ENCODE peak calls at places on chromosome 19, in seven cellular contexts. One of them, this sample, is unnamed. For H3K27me3, the result is how much of the 10 kb centered on the place peaks cover.

GRCh38 chr19:7748756-7749155 is 1.4 kb upstream of the CD209 start:
- DNase-seq in endodermal cell: peak
- DNase-seq in CD8-positive, alpha-beta T cell: no peak
- DNase-seq in transverse colon: no peak
- DNase-seq in left ventricle myocardium inferior: no peak
- DNase-seq in adrenal gland: peak
- DNase-seq in IMR-90: peak
- DNase-seq in this sample: peak

GRCh38 chr19:1042689-1043511 is 3.0 kb downstream of the ABCA7 start:
- DNase-seq in endodermal cell: peak
- DNase-seq in CD8-positive, alpha-beta T cell: no peak
- DNase-seq in transverse colon: peak
- DNase-seq in left ventricle myocardium inferior: no peak
- DNase-seq in adrenal gland: no peak
- DNase-seq in IMR-90: no peak
- DNase-seq in this sample: no peak

GRCh38 chr19:46344363-46344762 is 2.5 kb upstream of the PPP5C start:
- DNase-seq in endodermal cell: no peak
- DNase-seq in CD8-positive, alpha-beta T cell: no peak
- DNase-seq in transverse colon: no peak
- DNase-seq in left ventricle myocardium inferior: no peak
- DNase-seq in adrenal gland: no peak
- DNase-seq in IMR-90: no peak
- DNase-seq in this sample: no peak

GRCh38 chr19:19489804-19490204 is 25.5 kb downstream of the TSSK6 start:
- DNase-seq in endodermal cell: peak
- DNase-seq in CD8-positive, alpha-beta T cell: no peak
- DNase-seq in transverse colon: no peak
- DNase-seq in left ventricle myocardium inferior: no peak
- DNase-seq in adrenal gland: no peak
- DNase-seq in IMR-90: no peak
- DNase-seq in this sample: no peak

GRCh38 chr19:33684550-33685303 is 63.0 kb downstream of the CHST8 start:
- DNase-seq in endodermal cell: no peak
- DNase-seq in CD8-positive, alpha-beta T cell: no peak
- DNase-seq in transverse colon: no peak
- DNase-seq in left ventricle myocardium inferior: no peak
- DNase-seq in adrenal gland: peak
- DNase-seq in IMR-90: no peak
- DNase-seq in this sample: no peak

GRCh38 chr19:11260996-11261395 is 1.3 kb downstream of the DOCK6 start:
- DNase-seq in endodermal cell: no peak
- DNase-seq in CD8-positive, alpha-beta T cell: no peak
- DNase-seq in transverse colon: no peak
- DNase-seq in left ventricle myocardium inferior: no peak
- DNase-seq in adrenal gland: no peak
- DNase-seq in IMR-90: no peak
- DNase-seq in this sample: no peak

GRCh38 chr19:31666126-31666525 is 316.9 kb upstream of the TSHZ3 start:
- DNase-seq in endodermal cell: no peak
- DNase-seq in CD8-positive, alpha-beta T cell: no peak
- DNase-seq in transverse colon: no peak
- DNase-seq in left ventricle myocardium inferior: no peak
- DNase-seq in adrenal gland: no peak
- DNase-seq in IMR-90: no peak
- DNase-seq in this sample: no peak

GRCh38 chr19:39943586-39943985 is 9.2 kb upstream of the FCGBP start:
- DNase-seq in endodermal cell: no peak
- DNase-seq in CD8-positive, alpha-beta T cell: no peak
- DNase-seq in transverse colon: peak
- DNase-seq in left ventricle myocardium inferior: no peak
- DNase-seq in adrenal gland: no peak
- DNase-seq in IMR-90: no peak
- DNase-seq in this sample: no peak

GRCh38 chr19:6127716-6128335 is 7.6 kb upstream of the ACSBG2 start:
- DNase-seq in endodermal cell: no peak
- DNase-seq in CD8-positive, alpha-beta T cell: no peak
- DNase-seq in transverse colon: no peak
- DNase-seq in left ventricle myocardium inferior: no peak
- DNase-seq in adrenal gland: no peak
- DNase-seq in IMR-90: peak
- DNase-seq in this sample: peak

GRCh38 chr19:4519521-4520277 is 1.4 kb upstream of the PLIN4 start:
- DNase-seq in endodermal cell: no peak
- DNase-seq in CD8-positive, alpha-beta T cell: no peak
- DNase-seq in transverse colon: peak
- DNase-seq in left ventricle myocardium inferior: peak
- DNase-seq in adrenal gland: no peak
- DNase-seq in IMR-90: no peak
- DNase-seq in this sample: no peak

GRCh38 chr19:29375429-29376093 is 150.2 kb upstream of the VSTM2B start:
- DNase-seq in endodermal cell: peak
- DNase-seq in CD8-positive, alpha-beta T cell: no peak
- DNase-seq in transverse colon: no peak
- DNase-seq in left ventricle myocardium inferior: no peak
- DNase-seq in adrenal gland: peak
- DNase-seq in IMR-90: no peak
- DNase-seq in this sample: no peak

GRCh38 chr19:4988770-4989251 is 19.9 kb downstream of the KDM4B start:
- DNase-seq in endodermal cell: peak
- DNase-seq in CD8-positive, alpha-beta T cell: no peak
- DNase-seq in transverse colon: peak
- DNase-seq in left ventricle myocardium inferior: peak
- DNase-seq in adrenal gland: peak
- DNase-seq in IMR-90: peak
- DNase-seq in this sample: peak

GRCh38 chr19:18202759-18203407 is 959 bp downstream of the RAB3A start:
- DNase-seq in endodermal cell: peak
- DNase-seq in CD8-positive, alpha-beta T cell: peak
- DNase-seq in transverse colon: peak
- DNase-seq in left ventricle myocardium inferior: no peak
- DNase-seq in adrenal gland: peak
- DNase-seq in IMR-90: no peak
- DNase-seq in this sample: no peak

GRCh38 chr19:4803736-4804695 is 12.5 kb downstream of the FEM1A start:
- DNase-seq in endodermal cell: peak
- DNase-seq in CD8-positive, alpha-beta T cell: peak
- DNase-seq in transverse colon: peak
- DNase-seq in left ventricle myocardium inferior: no peak
- DNase-seq in adrenal gland: peak
- DNase-seq in IMR-90: peak
- DNase-seq in this sample: peak

GRCh38 chr19:10643968-10644290 is 10.2 kb upstream of the ILF3 start:
- DNase-seq in endodermal cell: peak
- DNase-seq in CD8-positive, alpha-beta T cell: no peak
- DNase-seq in transverse colon: no peak
- DNase-seq in left ventricle myocardium inferior: no peak
- DNase-seq in adrenal gland: no peak
- DNase-seq in IMR-90: no peak
- DNase-seq in this sample: no peak

GRCh38 chr19:40803170-40803856 is 4.3 kb downstream of the EGLN2 start:
- DNase-seq in endodermal cell: no peak
- DNase-seq in CD8-positive, alpha-beta T cell: no peak
- DNase-seq in transverse colon: no peak
- DNase-seq in left ventricle myocardium inferior: no peak
- DNase-seq in adrenal gland: no peak
- DNase-seq in IMR-90: no peak
- DNase-seq in this sample: no peak

GRCh38 chr19:7191946-7192691 is 102.1 kb downstream of the INSR start:
- DNase-seq in endodermal cell: no peak
- DNase-seq in CD8-positive, alpha-beta T cell: peak
- DNase-seq in transverse colon: peak
- DNase-seq in left ventricle myocardium inferior: no peak
- DNase-seq in adrenal gland: no peak
- DNase-seq in IMR-90: no peak
- DNase-seq in this sample: no peak

GRCh38 chr19:30268601-30269000 is 103.6 kb upstream of the ZNF536 start:
- DNase-seq in endodermal cell: no peak
- DNase-seq in CD8-positive, alpha-beta T cell: no peak
- DNase-seq in transverse colon: no peak
- DNase-seq in left ventricle myocardium inferior: no peak
- DNase-seq in adrenal gland: no peak
- DNase-seq in IMR-90: no peak
- DNase-seq in this sample: no peak

GRCh38 chr19:21569497-21569870 is 64.1 kb downstream of the ZNF429 start:
- DNase-seq in endodermal cell: no peak
- DNase-seq in CD8-positive, alpha-beta T cell: peak
- DNase-seq in transverse colon: peak
- DNase-seq in left ventricle myocardium inferior: peak
- DNase-seq in adrenal gland: peak
- DNase-seq in IMR-90: no peak
- DNase-seq in this sample: no peak

GRCh38 chr19:8567522-8568172 is 9.6 kb downstream of the MYO1F start:
- DNase-seq in endodermal cell: no peak
- DNase-seq in CD8-positive, alpha-beta T cell: no peak
- DNase-seq in transverse colon: peak
- DNase-seq in left ventricle myocardium inferior: peak
- DNase-seq in adrenal gland: no peak
- DNase-seq in IMR-90: no peak
- DNase-seq in this sample: no peak

GRCh38 chr19:53903055-53903680 is 5.9 kb upstream of the CACNG7 start:
- DNase-seq in endodermal cell: peak
- DNase-seq in CD8-positive, alpha-beta T cell: no peak
- DNase-seq in transverse colon: no peak
- DNase-seq in left ventricle myocardium inferior: no peak
- DNase-seq in adrenal gland: no peak
- DNase-seq in IMR-90: peak
- DNase-seq in this sample: no peak

GRCh38 chr19:16076958-16077611 is 790 bp downstream of the TPM4 start:
- DNase-seq in endodermal cell: peak
- DNase-seq in CD8-positive, alpha-beta T cell: no peak
- DNase-seq in transverse colon: peak
- DNase-seq in left ventricle myocardium inferior: peak
- DNase-seq in adrenal gland: no peak
- DNase-seq in IMR-90: no peak
- DNase-seq in this sample: peak

GRCh38 chr19:54133312-54133956 is 4.1 kb upstream of the CNOT3 start:
- DNase-seq in endodermal cell: peak
- DNase-seq in CD8-positive, alpha-beta T cell: no peak
- DNase-seq in transverse colon: no peak
- DNase-seq in left ventricle myocardium inferior: no peak
- DNase-seq in adrenal gland: peak
- DNase-seq in IMR-90: no peak
- DNase-seq in this sample: no peak

GRCh38 chr19:4278926-4279529 is at the start of gene SHD:
- DNase-seq in endodermal cell: peak
- DNase-seq in CD8-positive, alpha-beta T cell: no peak
- DNase-seq in transverse colon: no peak
- DNase-seq in left ventricle myocardium inferior: no peak
- DNase-seq in adrenal gland: no peak
- DNase-seq in IMR-90: no peak
- DNase-seq in this sample: no peak

GRCh38 chr19:5048091-5048726 is 79.3 kb downstream of the KDM4B start:
- DNase-seq in endodermal cell: peak
- DNase-seq in CD8-positive, alpha-beta T cell: peak
- DNase-seq in transverse colon: peak
- DNase-seq in left ventricle myocardium inferior: peak
- DNase-seq in adrenal gland: peak
- DNase-seq in IMR-90: peak
- DNase-seq in this sample: peak

GRCh38 chr19:22604571-22605274 is 29.4 kb upstream of the ZNF492 start:
- DNase-seq in endodermal cell: no peak
- DNase-seq in CD8-positive, alpha-beta T cell: no peak
- DNase-seq in transverse colon: no peak
- DNase-seq in left ventricle myocardium inferior: no peak
- DNase-seq in adrenal gland: no peak
- DNase-seq in IMR-90: no peak
- DNase-seq in this sample: no peak

GRCh38 chr19:40253611-40254092 is 27.2 kb upstream of the CCNP start:
- DNase-seq in endodermal cell: no peak
- DNase-seq in CD8-positive, alpha-beta T cell: no peak
- DNase-seq in transverse colon: no peak
- DNase-seq in left ventricle myocardium inferior: no peak
- DNase-seq in adrenal gland: no peak
- DNase-seq in IMR-90: no peak
- DNase-seq in this sample: no peak

DNA sequence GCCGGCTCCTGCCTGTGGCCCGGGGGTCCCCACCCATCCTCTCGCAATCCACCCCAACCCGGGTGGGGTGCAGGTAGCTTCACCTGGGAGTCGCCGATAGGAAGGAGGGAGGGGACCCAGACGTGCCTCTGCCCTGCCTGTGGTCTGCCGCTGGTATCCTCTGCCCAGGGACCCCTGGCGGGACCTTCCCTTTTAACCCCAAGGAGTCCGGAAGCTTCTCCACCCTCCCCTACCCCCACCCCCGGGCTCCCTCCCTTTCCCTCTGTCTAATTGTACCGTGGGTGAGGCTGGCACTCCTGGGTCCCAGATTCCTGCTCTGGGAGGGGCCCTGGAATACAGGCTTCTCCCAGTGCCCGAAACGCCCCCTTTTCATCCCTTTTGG is at the start of gene KLK10:
- DNase-seq in endodermal cell: peak
- DNase-seq in CD8-positive, alpha-beta T cell: no peak
- DNase-seq in transverse colon: no peak
- DNase-seq in left ventricle myocardium inferior: no peak
- DNase-seq in adrenal gland: no peak
- DNase-seq in IMR-90: no peak
- DNase-seq in this sample: peak
- H3K27me3 ChIP-seq in endodermal cell: half or more
- H3K27me3 ChIP-seq in CD8-positive, alpha-beta T cell: under half
- H3K27me3 ChIP-seq in transverse colon: half or more
- H3K27me3 ChIP-seq in left ventricle myocardium inferior: half or more
- H3K27me3 ChIP-seq in adrenal gland: under half
- H3K27me3 ChIP-seq in IMR-90: under half
- H3K27me3 ChIP-seq in this sample: under half

GRCh38 chr19:55174425-55175116 is 5.5 kb downstream of the SYT5 start:
- DNase-seq in endodermal cell: no peak
- DNase-seq in CD8-positive, alpha-beta T cell: no peak
- DNase-seq in transverse colon: no peak
- DNase-seq in left ventricle myocardium inferior: no peak
- DNase-seq in adrenal gland: no peak
- DNase-seq in IMR-90: no peak
- DNase-seq in this sample: no peak
- H3K27me3 ChIP-seq in endodermal cell: half or more
- H3K27me3 ChIP-seq in CD8-positive, alpha-beta T cell: half or more
- H3K27me3 ChIP-seq in transverse colon: half or more
- H3K27me3 ChIP-seq in left ventricle myocardium inferior: half or more
- H3K27me3 ChIP-seq in adrenal gland: under half
- H3K27me3 ChIP-seq in IMR-90: under half
- H3K27me3 ChIP-seq in this sample: under half

DNA sequence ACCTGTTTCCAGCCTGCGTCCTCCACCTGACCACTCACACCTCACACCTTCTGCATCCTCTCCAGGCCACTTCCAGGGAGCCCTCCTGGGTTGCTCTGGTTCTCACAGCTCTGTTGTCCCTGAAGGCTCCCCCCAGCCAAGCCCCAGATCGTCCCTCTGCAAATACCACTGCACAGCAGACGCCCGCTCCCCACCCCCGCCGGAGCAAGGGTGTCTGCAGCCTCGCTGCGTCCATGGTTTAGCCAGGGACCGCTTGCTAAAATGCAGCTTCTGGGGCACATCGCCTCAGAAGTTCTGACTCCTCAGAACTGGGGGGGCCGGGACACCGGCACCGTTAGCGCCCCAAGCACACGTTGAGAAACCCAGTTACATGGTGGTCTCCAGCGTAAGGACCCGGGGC is 983 bp downstream of the LINGO3 start:
- DNase-seq in endodermal cell: no peak
- DNase-seq in CD8-positive, alpha-beta T cell: no peak
- DNase-seq in transverse colon: no peak
- DNase-seq in left ventricle myocardium inferior: no peak
- DNase-seq in adrenal gland: no peak
- DNase-seq in IMR-90: no peak
- DNase-seq in this sample: no peak
- H3K27me3 ChIP-seq in endodermal cell: under half
- H3K27me3 ChIP-seq in CD8-positive, alpha-beta T cell: under half
- H3K27me3 ChIP-seq in transverse colon: half or more
- H3K27me3 ChIP-seq in left ventricle myocardium inferior: half or more
- H3K27me3 ChIP-seq in adrenal gland: under half
- H3K27me3 ChIP-seq in IMR-90: half or more
- H3K27me3 ChIP-seq in this sample: under half

GRCh38 chr19:47651691-47652090 is 42.8 kb downstream of the BICRA start:
- DNase-seq in endodermal cell: peak
- DNase-seq in CD8-positive, alpha-beta T cell: no peak
- DNase-seq in transverse colon: no peak
- DNase-seq in left ventricle myocardium inferior: no peak
- DNase-seq in adrenal gland: no peak
- DNase-seq in IMR-90: no peak
- DNase-seq in this sample: no peak
- H3K27me3 ChIP-seq in endodermal cell: under half
- H3K27me3 ChIP-seq in CD8-positive, alpha-beta T cell: under half
- H3K27me3 ChIP-seq in transverse colon: under half
- H3K27me3 ChIP-seq in left ventricle myocardium inferior: under half
- H3K27me3 ChIP-seq in adrenal gland: under half
- H3K27me3 ChIP-seq in IMR-90: under half
- H3K27me3 ChIP-seq in this sample: under half